ENCODE peak calls at places on chromosomes 12 and 14, in four cellular contexts. G is HepG2, J is K562, R is A549. Y is an unnamed sample.

GRCh38 chr14:99803803-99804202 is 10.6 kb downstream of the EML1 start:
- DNase-seq in J (no peak), G (no peak), R (no peak), Y (no peak)

GRCh38 chr12:62862259-62862881 is 72.6 kb downstream of the PPM1H start:
- DNase-seq in J (no peak), G (no peak), R (no peak), Y (no peak)

GRCh38 chr12:89999699-90000505 is 291.3 kb upstream of the ATP2B1 start:
- DNase-seq in J (no peak), R (no peak), G (no peak), Y (no peak)

GRCh38 chr14:30450620-30451019 is 108.3 kb upstream of the G2E3 start:
- DNase-seq in R (no peak), G (no peak), J (no peak), Y (no peak)

GRCh38 chr12:119671070-119671469 is 3.1 kb downstream of the PRKAB1 start:
- DNase-seq in R (no peak), J (no peak), G (no peak), Y (no peak)

GRCh38 chr14:95862243-95862642 is 14.4 kb upstream of the TUNAR start:
- DNase-seq in G (no peak), R (no peak), J (no peak), Y (no peak)

GRCh38 chr14:90520326-90520725 is 123.5 kb downstream of the CALM1 start:
- DNase-seq in G (no peak), J (no peak), R (no peak), Y (no peak)

GRCh38 chr14:54584097-54584496 is 17.2 kb downstream of the SAMD4A start:
- DNase-seq in G (no peak), R (no peak), J (no peak), Y (no peak)

GRCh38 chr14:37340353-37340752 is 142.6 kb downstream of the MIPOL1 start:
- DNase-seq in J (peak; percentile 7), R (peak; percentile 28), G (peak; percentile 39), Y (no peak)

GRCh38 chr12:55716582-55717396 is 943 bp downstream of the BLOC1S1 start:
- DNase-seq in R (no peak), J (peak; percentile 62), G (no peak), Y (no peak)

GRCh38 chr14:67166450-67166853 is 22.8 kb upstream of the GARIN2 start:
- DNase-seq in J (peak; percentile 44), R (peak; percentile 64), G (no peak), Y (peak; percentile 28)

GRCh38 chr12:129826273-129826672 is 77.6 kb downstream of the TMEM132D start:
- DNase-seq in G (no peak), J (no peak), R (no peak), Y (no peak)

GRCh38 chr12:111057726-111058125 is 137.3 kb upstream of the MYL2 start:
- DNase-seq in J (no peak), R (no peak), G (no peak), Y (no peak)

GRCh38 chr14:68663385-68664076 is 129.3 kb downstream of the ZFP36L1 start:
- DNase-seq in G (no peak), J (no peak), R (no peak), Y (no peak)

GRCh38 chr14:74204481-74204880 is 34.8 kb upstream of the VSX2 start:
- DNase-seq in R (no peak), G (no peak), J (no peak), Y (no peak)

GRCh38 chr12:11863478-11863906 is 207.2 kb upstream of the BCL2L14 start:
- DNase-seq in J (no peak), R (no peak), G (no peak), Y (no peak)

GRCh38 chr12:25458047-25458552 is 95.0 kb downstream of the LMNTD1 start:
- DNase-seq in J (peak; percentile 9), G (peak; percentile 7), R (peak; percentile 68), Y (no peak)
- TF ChIP-seq HMGXB4 in J (no peak), G (no peak), R (no peak), Y (no peak)

GRCh38 chr14:64707661-64708060 is 3.4 kb downstream of the PLEKHG3 start:
- DNase-seq in J (no peak), G (peak; percentile 81), R (peak; percentile 61), Y (no peak)

GRCh38 chr14:64706552-64707193 is 2.4 kb downstream of the PLEKHG3 start:
- DNase-seq in J (no peak), G (peak; percentile 87), R (peak; percentile 43), Y (peak; percentile 67)

GRCh38 chr14:64709126-64709525 is 4.9 kb downstream of the PLEKHG3 start:
- DNase-seq in J (no peak), G (no peak), R (no peak), Y (no peak)

GRCh38 chr14:64706119-64706465 is 1.9 kb downstream of the PLEKHG3 start:
- DNase-seq in G (no peak), R (no peak), J (no peak), Y (no peak)

GRCh38 chr14:64708148-64709004 is 4.2 kb downstream of the PLEKHG3 start:
- DNase-seq in G (no peak), R (peak; percentile 50), J (no peak), Y (peak; percentile 94)
- TF ChIP-seq HMGXB4 in G (no peak), R (no peak), J (no peak), Y (no peak)

GRCh38 chr12:121092034-121092433 is 40.6 kb upstream of the P2RX7 start:
- DNase-seq in J (no peak), G (no peak), R (no peak), Y (no peak)
- TF ChIP-seq HMGXB4 in J (no peak), G (no peak), R (no peak), Y (no peak)

GRCh38 chr12:88574278-88574677 is 6.0 kb downstream of the KITLG start:
- DNase-seq in J (no peak), G (no peak), R (no peak), Y (no peak)

GRCh38 chr12:88575361-88575959 is 4.8 kb downstream of the KITLG start:
- DNase-seq in R (no peak), J (no peak), G (no peak), Y (no peak)

GRCh38 chr12:88570103-88570502 is 10.2 kb downstream of the KITLG start:
- DNase-seq in G (no peak), R (no peak), J (no peak), Y (no peak)

GRCh38 chr12:88572785-88573565 is 7.3 kb downstream of the KITLG start:
- DNase-seq in G (no peak), R (no peak), J (no peak), Y (no peak)

DNA sequence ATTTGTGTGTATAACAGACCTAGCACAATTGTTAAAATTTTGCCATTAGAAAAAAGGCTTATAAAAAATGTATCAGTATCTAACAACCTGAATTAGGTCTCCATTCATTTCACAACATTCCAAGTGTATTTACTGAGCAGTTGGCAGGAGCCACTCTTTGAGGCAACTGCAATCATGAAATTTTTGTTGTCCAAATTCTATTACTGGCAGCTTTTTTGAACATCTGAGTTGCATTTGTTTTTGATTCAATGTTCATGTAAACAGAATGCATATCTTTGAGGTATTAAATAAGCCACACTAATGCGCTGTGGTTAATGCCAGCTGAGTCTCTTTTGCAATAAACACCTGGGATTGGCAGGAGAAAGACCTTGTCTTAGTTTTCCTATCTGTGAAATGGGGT is 8.7 kb downstream of the KITLG start:
- DNase-seq in J (no peak), R (no peak), G (no peak), Y (no peak)
- TF ChIP-seq HMGXB4 in J (no peak), R (no peak), G (no peak), Y (no peak)

GRCh38 chr12:54017027-54017788 is 8.4 kb downstream of the HOXC8 start:
- DNase-seq in R (peak; percentile 80), G (no peak), J (peak; percentile 56), Y (no peak)

GRCh38 chr12:54019924-54020586 is 8.2 kb upstream of the HOXC6 start:
- DNase-seq in J (no peak), G (no peak), R (no peak), Y (no peak)

GRCh38 chr12:54017845-54018607 is 9.2 kb downstream of the HOXC8 start:
- DNase-seq in J (peak; percentile 95), G (no peak), R (peak; percentile 93), Y (peak; percentile 83)

GRCh38 chr12:54019111-54019811 is 9.0 kb upstream of the HOXC6 start:
- DNase-seq in R (no peak), J (no peak), G (no peak), Y (peak; percentile 55)

GRCh38 chr12:54018608-54018984 is 9.6 kb upstream of the HOXC6 start:
- DNase-seq in J (peak; percentile 77), R (no peak), G (no peak), Y (no peak)
- TF ChIP-seq HMGXB4 in J (no peak), R (no peak), G (no peak), Y (no peak)

GRCh38 chr12:75944097-75944904 is 87.3 kb downstream of the PHLDA1 start:
- DNase-seq in R (peak; percentile 94), G (peak; percentile 97), J (peak; percentile 69), Y (no peak)
- TF ChIP-seq HMGXB4 in R (no peak), G (no peak), J (no peak), Y (no peak)

DNA sequence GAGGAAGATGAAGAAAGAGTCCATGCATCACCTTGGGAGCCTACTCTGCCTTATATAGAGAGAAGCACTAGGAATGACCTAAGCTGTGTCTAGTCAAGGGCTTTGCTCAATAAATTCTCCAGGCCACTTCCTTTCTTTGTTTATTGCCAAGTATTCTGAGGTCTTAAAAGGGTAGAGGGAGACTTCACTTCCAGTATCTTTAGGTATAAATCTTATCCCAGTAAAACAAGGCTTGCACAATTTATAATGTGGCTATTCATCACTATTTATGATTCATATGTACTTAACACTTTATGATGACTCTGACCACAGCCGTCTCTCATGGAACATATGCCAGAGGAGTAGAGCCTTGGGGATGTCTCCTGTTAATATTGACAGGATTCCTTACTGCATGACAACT is 85.1 kb upstream of the ARHGAP5 start:
- DNase-seq in J (no peak), G (no peak), R (peak; percentile 53), Y (no peak)
- TF ChIP-seq HMGXB4 in J (no peak), G (no peak), R (no peak), Y (no peak)